ENCODE peak calls at places on chromosomes 11 and 22, in eight cellular contexts. One of them, this sample, is unnamed.
A peak's percentile ranks its signal among the peaks of the same experiment; 100 is the strongest.

GRCh38 chr11:13857828-13858227 is 104.7 kb upstream of the SPON1 start:
- DNase-seq in PC-3: peak; percentile 64
- DNase-seq in H9: no peak
- DNase-seq in K562: no peak
- DNase-seq in colonic mucosa: no peak
- DNase-seq in endodermal cell: no peak
- DNase-seq in HCT116: no peak
- DNase-seq in fibroblast of lung: no peak
- DNase-seq in this sample: no peak

GRCh38 chr22:41447435-41448188 is 1.0 kb upstream of the TOB2 start:
- DNase-seq in PC-3: peak; percentile 48
- DNase-seq in H9: peak; percentile 74
- DNase-seq in K562: peak; percentile 41
- DNase-seq in colonic mucosa: peak; percentile 74
- DNase-seq in endodermal cell: peak; percentile 90
- DNase-seq in HCT116: no peak
- DNase-seq in fibroblast of lung: peak; percentile 63
- DNase-seq in this sample: peak; percentile 91

GRCh38 chr11:1049431-1049891 is 12.9 kb upstream of the MUC6 start:
- DNase-seq in PC-3: no peak
- DNase-seq in H9: no peak
- DNase-seq in K562: no peak
- DNase-seq in colonic mucosa: no peak
- DNase-seq in endodermal cell: peak; percentile 41
- DNase-seq in HCT116: no peak
- DNase-seq in fibroblast of lung: no peak
- DNase-seq in this sample: peak; percentile 68

GRCh38 chr22:27487600-27488450 is 313.7 kb downstream of the MN1 start:
- DNase-seq in PC-3: peak; percentile 36
- DNase-seq in H9: no peak
- DNase-seq in K562: no peak
- DNase-seq in colonic mucosa: peak; percentile 27
- DNase-seq in endodermal cell: no peak
- DNase-seq in HCT116: no peak
- DNase-seq in fibroblast of lung: peak; percentile 52
- DNase-seq in this sample: no peak

GRCh38 chr11:76554767-76555166 is 109.9 kb downstream of the EMSY start:
- DNase-seq in PC-3: no peak
- DNase-seq in H9: no peak
- DNase-seq in K562: no peak
- DNase-seq in colonic mucosa: no peak
- DNase-seq in endodermal cell: peak; percentile 76
- DNase-seq in HCT116: no peak
- DNase-seq in fibroblast of lung: no peak
- DNase-seq in this sample: no peak

GRCh38 chr11:18010271-18010670 is 2.6 kb downstream of the SERGEF start:
- DNase-seq in PC-3: no peak
- DNase-seq in H9: no peak
- DNase-seq in K562: no peak
- DNase-seq in colonic mucosa: no peak
- DNase-seq in endodermal cell: no peak
- DNase-seq in HCT116: no peak
- DNase-seq in fibroblast of lung: no peak
- DNase-seq in this sample: no peak

GRCh38 chr22:19867617-19868016 is 12.9 kb upstream of the GNB1L start:
- DNase-seq in PC-3: no peak
- DNase-seq in H9: no peak
- DNase-seq in K562: no peak
- DNase-seq in colonic mucosa: no peak
- DNase-seq in endodermal cell: peak; percentile 7
- DNase-seq in HCT116: no peak
- DNase-seq in fibroblast of lung: no peak
- DNase-seq in this sample: peak; percentile 33

GRCh38 chr22:49102367-49102766 is 725.3 kb downstream of the BRD1 start:
- DNase-seq in PC-3: no peak
- DNase-seq in H9: no peak
- DNase-seq in K562: no peak
- DNase-seq in colonic mucosa: no peak
- DNase-seq in endodermal cell: no peak
- DNase-seq in HCT116: no peak
- DNase-seq in fibroblast of lung: no peak
- DNase-seq in this sample: peak; percentile 57

GRCh38 chr11:118610220-118610772 is 2.9 kb downstream of the PHLDB1 start:
- DNase-seq in PC-3: no peak
- DNase-seq in H9: no peak
- DNase-seq in K562: no peak
- DNase-seq in colonic mucosa: no peak
- DNase-seq in endodermal cell: peak; percentile 81
- DNase-seq in HCT116: no peak
- DNase-seq in fibroblast of lung: no peak
- DNase-seq in this sample: no peak

GRCh38 chr11:103529217-103529684 is 420.0 kb downstream of the DYNC2H1 start:
- DNase-seq in PC-3: peak; percentile 96
- DNase-seq in H9: no peak
- DNase-seq in K562: no peak
- DNase-seq in colonic mucosa: no peak
- DNase-seq in endodermal cell: no peak
- DNase-seq in HCT116: no peak
- DNase-seq in fibroblast of lung: peak; percentile 52
- DNase-seq in this sample: no peak

GRCh38 chr11:71244116-71244815 is 8.1 kb downstream of the SHANK2 start:
- DNase-seq in PC-3: no peak
- DNase-seq in H9: no peak
- DNase-seq in K562: no peak
- DNase-seq in colonic mucosa: no peak
- DNase-seq in endodermal cell: peak; percentile 45
- DNase-seq in HCT116: no peak
- DNase-seq in fibroblast of lung: peak; percentile 43
- DNase-seq in this sample: no peak

GRCh38 chr22:26409705-26410376 is 19.2 kb upstream of the ASPHD2 start:
- DNase-seq in PC-3: no peak
- DNase-seq in H9: no peak
- DNase-seq in K562: no peak
- DNase-seq in colonic mucosa: no peak
- DNase-seq in endodermal cell: no peak
- DNase-seq in HCT116: no peak
- DNase-seq in fibroblast of lung: no peak
- DNase-seq in this sample: no peak

GRCh38 chr11:61756452-61757212 is 4.2 kb downstream of the MYRF start:
- DNase-seq in PC-3: peak; percentile 65
- DNase-seq in H9: no peak
- DNase-seq in K562: peak; percentile 74
- DNase-seq in colonic mucosa: peak; percentile 83
- DNase-seq in endodermal cell: no peak
- DNase-seq in HCT116: peak; percentile 56
- DNase-seq in fibroblast of lung: peak; percentile 17
- DNase-seq in this sample: no peak

GRCh38 chr11:43923327-43924111 is 18.9 kb upstream of the C11orf96 start:
- DNase-seq in PC-3: peak; percentile 40
- DNase-seq in H9: no peak
- DNase-seq in K562: no peak
- DNase-seq in colonic mucosa: no peak
- DNase-seq in endodermal cell: peak; percentile 62
- DNase-seq in HCT116: no peak
- DNase-seq in fibroblast of lung: peak; percentile 95
- DNase-seq in this sample: peak; percentile 78

GRCh38 chr11:16336721-16337120 is 19.6 kb downstream of the SOX6 start:
- DNase-seq in PC-3: no peak
- DNase-seq in H9: no peak
- DNase-seq in K562: no peak
- DNase-seq in colonic mucosa: no peak
- DNase-seq in endodermal cell: no peak
- DNase-seq in HCT116: no peak
- DNase-seq in fibroblast of lung: no peak
- DNase-seq in this sample: no peak

GRCh38 chr22:47277511-47277910 is 515.1 kb downstream of the TBC1D22A start:
- DNase-seq in PC-3: no peak
- DNase-seq in H9: no peak
- DNase-seq in K562: no peak
- DNase-seq in colonic mucosa: no peak
- DNase-seq in endodermal cell: no peak
- DNase-seq in HCT116: no peak
- DNase-seq in fibroblast of lung: no peak
- DNase-seq in this sample: no peak

GRCh38 chr22:32562396-32562795 is 87.8 kb downstream of the FBXO7 start:
- DNase-seq in PC-3: no peak
- DNase-seq in H9: no peak
- DNase-seq in K562: no peak
- DNase-seq in colonic mucosa: no peak
- DNase-seq in endodermal cell: no peak
- DNase-seq in HCT116: no peak
- DNase-seq in fibroblast of lung: no peak
- DNase-seq in this sample: no peak

GRCh38 chr11:13940611-13941256 is 21.8 kb upstream of the SPON1 start:
- DNase-seq in PC-3: no peak
- DNase-seq in H9: no peak
- DNase-seq in K562: no peak
- DNase-seq in colonic mucosa: no peak
- DNase-seq in endodermal cell: no peak
- DNase-seq in HCT116: no peak
- DNase-seq in fibroblast of lung: no peak
- DNase-seq in this sample: no peak

GRCh38 chr11:128342511-128343133 is 244.7 kb downstream of the ETS1 start:
- DNase-seq in PC-3: peak; percentile 96
- DNase-seq in H9: no peak
- DNase-seq in K562: no peak
- DNase-seq in colonic mucosa: peak; percentile 38
- DNase-seq in endodermal cell: peak; percentile 73
- DNase-seq in HCT116: no peak
- DNase-seq in fibroblast of lung: peak; percentile 40
- DNase-seq in this sample: no peak

GRCh38 chr11:70487160-70487559 is 88.8 kb downstream of the CTTN start:
- DNase-seq in PC-3: no peak
- DNase-seq in H9: no peak
- DNase-seq in K562: no peak
- DNase-seq in colonic mucosa: no peak
- DNase-seq in endodermal cell: no peak
- DNase-seq in HCT116: no peak
- DNase-seq in fibroblast of lung: no peak
- DNase-seq in this sample: no peak

GRCh38 chr11:8095356-8095755 is 14.3 kb downstream of the TUB start:
- DNase-seq in PC-3: no peak
- DNase-seq in H9: peak; percentile 19
- DNase-seq in K562: no peak
- DNase-seq in colonic mucosa: no peak
- DNase-seq in endodermal cell: peak; percentile 36
- DNase-seq in HCT116: no peak
- DNase-seq in fibroblast of lung: no peak
- DNase-seq in this sample: no peak

GRCh38 chr11:8093931-8094575 is 13.0 kb downstream of the TUB start:
- DNase-seq in PC-3: no peak
- DNase-seq in H9: no peak
- DNase-seq in K562: no peak
- DNase-seq in colonic mucosa: peak; percentile 52
- DNase-seq in endodermal cell: peak; percentile 17
- DNase-seq in HCT116: no peak
- DNase-seq in fibroblast of lung: no peak
- DNase-seq in this sample: no peak

GRCh38 chr11:8095831-8096522 is 15.0 kb downstream of the TUB start:
- DNase-seq in PC-3: no peak
- DNase-seq in H9: no peak
- DNase-seq in K562: no peak
- DNase-seq in colonic mucosa: peak; percentile 9
- DNase-seq in endodermal cell: peak; percentile 13
- DNase-seq in HCT116: no peak
- DNase-seq in fibroblast of lung: no peak
- DNase-seq in this sample: no peak

GRCh38 chr11:8092587-8093424 is 11.8 kb downstream of the TUB start:
- DNase-seq in PC-3: peak; percentile 76
- DNase-seq in H9: peak; percentile 71
- DNase-seq in K562: peak; percentile 88
- DNase-seq in colonic mucosa: peak; percentile 80
- DNase-seq in endodermal cell: peak; percentile 90
- DNase-seq in HCT116: peak; percentile 56
- DNase-seq in fibroblast of lung: peak; percentile 70
- DNase-seq in this sample: no peak

GRCh38 chr11:8094656-8095055 is 13.6 kb downstream of the TUB start:
- DNase-seq in PC-3: no peak
- DNase-seq in H9: peak; percentile 19
- DNase-seq in K562: no peak
- DNase-seq in colonic mucosa: no peak
- DNase-seq in endodermal cell: peak; percentile 15
- DNase-seq in HCT116: no peak
- DNase-seq in fibroblast of lung: no peak
- DNase-seq in this sample: no peak
- H3K9ac ChIP-seq in PC-3: no peak overlapping the region
- H3K9ac ChIP-seq in H9: no peak overlapping the region
- H3K9ac ChIP-seq in K562: no peak overlapping the region
- H3K9ac ChIP-seq in colonic mucosa: no peak overlapping the region
- H3K9ac ChIP-seq in endodermal cell: no peak overlapping the region
- H3K9ac ChIP-seq in HCT116: no peak overlapping the region
- H3K9ac ChIP-seq in fibroblast of lung: no peak overlapping the region
- H3K9ac ChIP-seq in this sample: no peak overlapping the region

GRCh38 chr11:35619754-35620640 is 1.7 kb downstream of the FJX1 start:
- DNase-seq in PC-3: peak; percentile 32
- DNase-seq in H9: peak; percentile 88
- DNase-seq in K562: peak; percentile 32
- DNase-seq in colonic mucosa: no peak
- DNase-seq in endodermal cell: peak; percentile 92
- DNase-seq in HCT116: no peak
- DNase-seq in fibroblast of lung: peak; percentile 25
- DNase-seq in this sample: peak; percentile 81
- TF ChIP-seq CTCF in PC-3: no peak
- TF ChIP-seq CTCF in H9: peak; percentile 15
- TF ChIP-seq CTCF in K562: no peak
- TF ChIP-seq CTCF in colonic mucosa: no peak
- TF ChIP-seq CTCF in endodermal cell: no peak
- TF ChIP-seq CTCF in HCT116: no peak
- TF ChIP-seq CTCF in fibroblast of lung: no peak
- TF ChIP-seq CTCF in this sample: peak; percentile 12

DNA sequence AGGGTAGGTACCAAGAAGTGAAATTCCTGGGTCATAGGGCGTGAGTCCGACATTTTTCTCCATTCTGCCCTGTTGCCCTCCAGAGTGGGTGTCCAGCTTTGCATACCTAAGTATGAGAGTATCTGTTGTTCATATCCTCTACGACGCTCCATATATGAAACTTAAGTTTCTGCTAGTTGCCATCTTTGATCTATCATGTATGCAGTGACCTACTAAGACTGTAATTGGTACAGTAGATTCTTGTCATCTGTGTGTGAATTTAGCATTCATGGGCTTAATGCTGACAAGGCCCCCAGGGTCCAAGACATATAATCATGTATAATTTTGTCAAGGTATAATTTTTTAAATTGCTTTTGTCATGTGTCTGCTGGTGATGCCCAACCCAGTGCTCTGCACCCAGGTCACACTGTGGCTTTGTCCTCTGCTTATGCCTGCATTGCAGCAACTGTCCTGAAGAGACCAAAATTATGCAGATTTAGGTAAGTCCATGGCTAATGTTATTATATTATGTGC is 12.1 kb downstream of the NEAT1 start:
- DNase-seq in PC-3: no peak
- DNase-seq in H9: no peak
- DNase-seq in K562: no peak
- DNase-seq in colonic mucosa: no peak
- DNase-seq in endodermal cell: peak; percentile 10
- DNase-seq in HCT116: no peak
- DNase-seq in fibroblast of lung: peak; percentile 45
- DNase-seq in this sample: no peak
- H3K27ac ChIP-seq in PC-3: no peak overlapping the region
- H3K27ac ChIP-seq in H9: no peak overlapping the region
- H3K27ac ChIP-seq in K562: no peak overlapping the region
- H3K27ac ChIP-seq in colonic mucosa: no peak overlapping the region
- H3K27ac ChIP-seq in endodermal cell: no peak overlapping the region
- H3K27ac ChIP-seq in HCT116: no peak overlapping the region
- H3K27ac ChIP-seq in fibroblast of lung: peak overlapping the region; percentile 35
- H3K27ac ChIP-seq in this sample: peak overlapping the region; percentile 18

GRCh38 chr11:120471131-120471530 is 40.4 kb upstream of the GRIK4 start:
- DNase-seq in PC-3: peak; percentile 13
- DNase-seq in H9: no peak
- DNase-seq in K562: no peak
- DNase-seq in colonic mucosa: no peak
- DNase-seq in endodermal cell: no peak
- DNase-seq in HCT116: no peak
- DNase-seq in fibroblast of lung: peak; percentile 50
- DNase-seq in this sample: no peak
- H3K9ac ChIP-seq in PC-3: no peak overlapping the region
- H3K9ac ChIP-seq in H9: no peak overlapping the region
- H3K9ac ChIP-seq in K562: no peak overlapping the region
- H3K9ac ChIP-seq in colonic mucosa: no peak overlapping the region
- H3K9ac ChIP-seq in endodermal cell: no peak overlapping the region
- H3K9ac ChIP-seq in HCT116: no peak overlapping the region
- H3K9ac ChIP-seq in fibroblast of lung: no peak overlapping the region
- H3K9ac ChIP-seq in this sample: no peak overlapping the region